ENCODE peak calls at places on chromosomes 4 and X, in ten cellular contexts. U, I, P, N, O, K, E, M, R and Y are unnamed samples.

GRCh38 chr4:103244251-103244650 is 46.1 kb upstream of the CENPE start:
- DNase-seq in U (no peak), I (no peak), P (no peak), N (no peak), O (no peak), K (no peak), E (peak), M (no peak), R (no peak), Y (no peak)

GRCh38 chr4:1575418-1576199 is 108.5 kb downstream of the FAM53A start:
- DNase-seq in U (no peak), I (no peak), P (no peak), N (no peak), O (no peak), K (no peak), E (no peak), M (no peak), R (no peak), Y (no peak)

GRCh38 chr4:101115841-101116240 is 231.5 kb downstream of the PPP3CA start:
- DNase-seq in U (no peak), I (no peak), P (no peak), N (no peak), O (no peak), K (no peak), E (no peak), M (no peak), R (no peak), Y (no peak)

GRCh38 chrX:13223868-13224555 is 95.8 kb downstream of the ATXN3L start:
- DNase-seq in U (no peak), I (no peak), P (no peak), N (peak), O (peak), K (no peak), E (peak), M (peak), R (peak), Y (no peak)

GRCh38 chr4:38077791-38078489 is 117.7 kb downstream of the PTTG2 start:
- DNase-seq in U (no peak), I (no peak), P (no peak), N (no peak), O (no peak), K (no peak), E (no peak), M (no peak), R (no peak), Y (no peak)

GRCh38 chrX:136030357-136031225 is 45.4 kb downstream of the SLC9A6 start:
- DNase-seq in U (no peak), I (no peak), P (no peak), N (peak), O (no peak), K (no peak), E (no peak), M (peak), R (no peak), Y (no peak)

GRCh38 chr4:105765690-105766407 is 57.3 kb downstream of the GSTCD start:
- DNase-seq in U (no peak), I (no peak), P (no peak), N (peak), O (peak), K (no peak), E (peak), M (peak), R (no peak), Y (no peak)

GRCh38 chrX:118459494-118459893 is 36.1 kb upstream of the DOCK11 start:
- DNase-seq in U (peak), I (no peak), P (no peak), N (peak), O (peak), K (peak), E (peak), M (peak), R (peak), Y (no peak)